ENCODE peak calls at places on chromosomes 13 and 19, in ten cellular contexts. L, X, Z, H, Q, P, N, D, K and F are unnamed samples.

GRCh38 chr13:62337109-62337880 is 921.6 kb upstream of the PCDH20 start:
- DNase-seq in L (no peak), X (no peak), Z (no peak), H (no peak), Q (no peak), P (no peak), N (peak), D (no peak), K (no peak), F (no peak)

GRCh38 chr13:41216160-41216559 is 21.8 kb upstream of the KBTBD7 start:
- DNase-seq in L (no peak), X (no peak), Z (no peak), H (no peak), Q (peak), P (no peak), N (no peak), D (no peak), K (peak), F (no peak)

GRCh38 chr13:79451500-79451962 is 29.4 kb upstream of the NDFIP2 start:
- DNase-seq in L (peak), X (no peak), Z (peak), H (no peak), Q (peak), P (peak), N (no peak), D (peak), K (peak), F (peak)

GRCh38 chr13:109427695-109428094 is 358.7 kb downstream of the IRS2 start:
- DNase-seq in L (no peak), X (no peak), Z (no peak), H (no peak), Q (no peak), P (no peak), N (no peak), D (no peak), K (no peak), F (no peak)

GRCh38 chr13:26951581-26952177 is 191.1 kb upstream of the GPR12 start:
- DNase-seq in L (no peak), X (no peak), Z (no peak), H (no peak), Q (no peak), P (no peak), N (no peak), D (no peak), K (no peak), F (no peak)

GRCh38 chr13:45500492-45501174 is 35.9 kb downstream of the COG3 start:
- DNase-seq in L (no peak), X (no peak), Z (no peak), H (no peak), Q (peak), P (no peak), N (no peak), D (no peak), K (peak), F (no peak)

GRCh38 chr19:2061936-2062729 is 11.1 kb upstream of the MKNK2 start:
- DNase-seq in L (no peak), X (no peak), Z (no peak), H (no peak), Q (no peak), P (no peak), N (no peak), D (no peak), K (no peak), F (no peak)

GRCh38 chr19:7729831-7730285 is 2.1 kb downstream of the CLEC4G start:
- DNase-seq in L (no peak), X (no peak), Z (no peak), H (no peak), Q (no peak), P (no peak), N (peak), D (no peak), K (no peak), F (no peak)

GRCh38 chr13:40777166-40777956 is 6.4 kb upstream of the MRPS31 start:
- DNase-seq in L (peak), X (no peak), Z (no peak), H (no peak), Q (peak), P (no peak), N (peak), D (peak), K (peak), F (peak)

GRCh38 chr19:41089955-41090354 is 1.7 kb downstream of the CYP2A13 start:
- DNase-seq in L (no peak), X (no peak), Z (no peak), H (no peak), Q (no peak), P (no peak), N (peak), D (no peak), K (no peak), F (no peak)

GRCh38 chr13:45276887-45277286 is 64.1 kb downstream of the TPT1 start:
- DNase-seq in L (no peak), X (no peak), Z (no peak), H (no peak), Q (no peak), P (no peak), N (no peak), D (no peak), K (no peak), F (no peak)

GRCh38 chr13:45446181-45446580 is 18.6 kb upstream of the COG3 start:
- DNase-seq in L (no peak), X (no peak), Z (no peak), H (no peak), Q (peak), P (no peak), N (no peak), D (no peak), K (peak), F (no peak)

GRCh38 chr19:56670961-56671612 is 470 bp downstream of the ZNF835 start:
- DNase-seq in L (no peak), X (no peak), Z (no peak), H (peak), Q (no peak), P (no peak), N (no peak), D (no peak), K (no peak), F (no peak)

GRCh38 chr19:36213793-36214387 is 575 bp downstream of the ZNF565 start:
- DNase-seq in L (no peak), X (no peak), Z (no peak), H (no peak), Q (peak), P (peak), N (no peak), D (no peak), K (peak), F (no peak)

GRCh38 chr13:25231537-25231936 is 55.8 kb downstream of the MTMR6 start:
- DNase-seq in L (no peak), X (no peak), Z (no peak), H (no peak), Q (no peak), P (no peak), N (no peak), D (no peak), K (no peak), F (no peak)

GRCh38 chr13:20161275-20161950 is 561 bp upstream of the GJA3 start:
- DNase-seq in L (peak), X (no peak), Z (no peak), H (peak), Q (no peak), P (peak), N (peak), D (peak), K (no peak), F (peak)

GRCh38 chr13:70457474-70457873 is 349.2 kb upstream of the KLHL1 start:
- DNase-seq in L (no peak), X (no peak), Z (no peak), H (no peak), Q (no peak), P (no peak), N (no peak), D (no peak), K (no peak), F (no peak)

GRCh38 chr13:28458604-28459003 is 36.3 kb downstream of the FLT1 start:
- DNase-seq in L (no peak), X (no peak), Z (no peak), H (no peak), Q (no peak), P (no peak), N (no peak), D (no peak), K (no peak), F (no peak)

GRCh38 chr13:111210488-111210887 is 95.4 kb downstream of the ARHGEF7 start:
- DNase-seq in L (no peak), X (no peak), Z (no peak), H (no peak), Q (peak), P (no peak), N (no peak), D (no peak), K (peak), F (no peak)

GRCh38 chr13:50529154-50529882 is 314.2 kb downstream of the DLEU7 start:
- DNase-seq in L (no peak), X (no peak), Z (no peak), H (peak), Q (peak), P (no peak), N (no peak), D (no peak), K (peak), F (no peak)

GRCh38 chr19:56595548-56595899 is 422 bp downstream of the ZNF71 start:
- DNase-seq in L (no peak), X (no peak), Z (no peak), H (no peak), Q (no peak), P (no peak), N (no peak), D (no peak), K (peak), F (no peak)

GRCh38 chr19:35224681-35225604 is 3.6 kb downstream of the FAM187B start:
- DNase-seq in L (no peak), X (no peak), Z (no peak), H (no peak), Q (no peak), P (no peak), N (no peak), D (peak), K (no peak), F (no peak)